ENCODE peak calls at places on chromosomes 12 and 14, in seven cellular contexts. J is prostate gland, I is OCI-LY7, L is right cardiac atrium, F is endothelial cell of umbilical vein, P is right lobe of liver, W is colonic mucosa. H is an unnamed sample. For H3K9me3, the result is how much of the 10 kb centered on the place peaks cover.

GRCh38 chr14:100445436-100446088 is 122.4 kb downstream of the SLC25A47 start:
- DNase-seq in J (no peak), I (no peak), L (no peak), F (no peak), P (no peak), W (no peak), H (no peak)

GRCh38 chr12:96271469-96272199 is 77.5 kb downstream of the ELK3 start:
- DNase-seq in J (no peak), I (no peak), L (no peak), F (no peak), P (no peak), W (no peak), H (no peak)

GRCh38 chr12:124663771-124664366 is 96.5 kb upstream of the NCOR2 start:
- DNase-seq in J (no peak), I (no peak), L (no peak), F (no peak), P (no peak), W (no peak), H (no peak)

GRCh38 chr12:89899651-89900050 is 191.0 kb upstream of the ATP2B1 start:
- DNase-seq in J (no peak), I (no peak), L (no peak), F (no peak), P (no peak), W (no peak), H (no peak)

GRCh38 chr12:59067068-59067467 is 146.8 kb upstream of the LRIG3 start:
- DNase-seq in J (no peak), I (no peak), L (no peak), F (peak), P (no peak), W (no peak), H (no peak)

GRCh38 chr14:87873741-87874140 is 119.2 kb downstream of the GALC start:
- DNase-seq in J (no peak), I (no peak), L (no peak), F (no peak), P (no peak), W (no peak), H (no peak)

GRCh38 chr14:99690636-99691035 is 6.5 kb downstream of the CYP46A1 start:
- DNase-seq in J (no peak), I (no peak), L (no peak), F (no peak), P (no peak), W (no peak), H (no peak)

GRCh38 chr14:57008534-57008933 is 198.3 kb upstream of the OTX2 start:
- DNase-seq in J (no peak), I (no peak), L (no peak), F (no peak), P (no peak), W (no peak), H (no peak)

GRCh38 chr14:56491299-56492285 is 88.0 kb upstream of the TMEM260 start:
- DNase-seq in J (peak), I (peak), L (no peak), F (peak), P (no peak), W (peak), H (no peak)

DNA sequence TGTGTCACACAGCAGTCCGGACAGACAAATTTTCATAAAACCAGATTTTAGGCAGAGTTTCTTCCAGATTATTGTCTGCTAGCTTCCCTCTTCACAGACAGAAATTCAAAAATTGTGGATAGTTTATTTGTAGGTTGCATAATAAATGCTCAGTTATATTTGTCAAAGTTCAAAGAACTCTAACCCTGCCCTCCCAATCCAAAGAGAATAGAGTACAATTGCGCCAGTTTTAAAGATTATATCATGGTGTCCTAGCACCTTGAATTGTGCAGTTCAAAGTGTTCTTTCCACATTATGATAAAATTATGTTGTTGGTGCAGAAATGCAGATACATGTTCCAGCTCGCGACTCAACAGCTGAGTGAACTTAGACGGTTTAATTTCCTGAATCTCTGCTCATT is 263.1 kb downstream of the PRKD1 start:
- DNase-seq in J (no peak), I (no peak), L (no peak), F (no peak), P (no peak), W (no peak), H (no peak)
- H3K9me3 ChIP-seq in J (under half), I (under half), L (under half), F (under half), P (under half), W (under half), H (under half)

GRCh38 chr14:29376251-29376650 is 551.4 kb downstream of the PRKD1 start:
- DNase-seq in J (no peak), I (no peak), L (no peak), F (peak), P (no peak), W (no peak), H (no peak)
- H3K9me3 ChIP-seq in J (under half), I (under half), L (under half), F (under half), P (under half), W (under half), H (under half)

GRCh38 chr12:131210506-131211278 is 257.0 kb downstream of the ADGRD1 start:
- DNase-seq in J (no peak), I (no peak), L (no peak), F (no peak), P (no peak), W (no peak), H (no peak)
- H3K9me3 ChIP-seq in J (under half), I (under half), L (under half), F (under half), P (under half), W (under half), H (under half)

DNA sequence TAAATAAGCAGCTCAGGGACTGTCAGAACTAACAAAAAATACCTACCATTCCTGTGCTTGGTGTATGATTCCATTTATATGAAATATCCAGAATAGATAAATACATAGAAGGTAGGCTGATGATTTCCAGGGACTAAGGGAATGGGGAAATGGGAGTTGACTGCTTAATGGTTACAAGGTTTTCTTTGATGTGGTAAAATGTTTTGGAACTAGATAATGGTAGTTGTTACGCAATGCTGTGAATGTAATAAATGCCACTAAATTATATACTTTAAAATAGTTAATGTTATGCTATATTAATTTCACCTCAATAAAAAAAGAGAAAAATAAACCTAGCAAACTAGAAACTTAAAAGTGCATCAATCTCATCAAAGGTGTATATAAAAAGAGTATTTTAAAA is 41.1 kb downstream of the CEP83 start:
- DNase-seq in J (no peak), I (no peak), L (no peak), F (no peak), P (no peak), W (no peak), H (no peak)
- H3K9me3 ChIP-seq in J (under half), I (under half), L (under half), F (under half), P (under half), W (under half), H (under half)

GRCh38 chr12:37543966-37544668 is 772.5 kb upstream of the ALG10B start:
- DNase-seq in J (no peak), I (no peak), L (no peak), F (no peak), P (no peak), W (no peak), H (no peak)
- H3K9me3 ChIP-seq in J (under half), I (under half), L (under half), F (under half), P (under half), W (under half), H (under half)

GRCh38 chr14:19917243-19917642 is 3.2 kb upstream of the OR4K5 start:
- DNase-seq in J (no peak), I (no peak), L (no peak), F (no peak), P (no peak), W (no peak), H (no peak)

GRCh38 chr14:19917955-19918518 is 2.4 kb upstream of the OR4K5 start:
- DNase-seq in J (no peak), I (no peak), L (no peak), F (no peak), P (no peak), W (no peak), H (no peak)

GRCh38 chr14:19920021-19920657 is at the start of gene OR4K5:
- DNase-seq in J (no peak), I (no peak), L (no peak), F (no peak), P (no peak), W (no peak), H (no peak)

GRCh38 chr14:19918553-19919264 is 1.7 kb upstream of the OR4K5 start:
- DNase-seq in J (no peak), I (no peak), L (no peak), F (no peak), P (no peak), W (no peak), H (no peak)
- H3K9me3 ChIP-seq in J (under half), I (under half), L (under half), F (under half), P (under half), W (under half), H (under half)

DNA sequence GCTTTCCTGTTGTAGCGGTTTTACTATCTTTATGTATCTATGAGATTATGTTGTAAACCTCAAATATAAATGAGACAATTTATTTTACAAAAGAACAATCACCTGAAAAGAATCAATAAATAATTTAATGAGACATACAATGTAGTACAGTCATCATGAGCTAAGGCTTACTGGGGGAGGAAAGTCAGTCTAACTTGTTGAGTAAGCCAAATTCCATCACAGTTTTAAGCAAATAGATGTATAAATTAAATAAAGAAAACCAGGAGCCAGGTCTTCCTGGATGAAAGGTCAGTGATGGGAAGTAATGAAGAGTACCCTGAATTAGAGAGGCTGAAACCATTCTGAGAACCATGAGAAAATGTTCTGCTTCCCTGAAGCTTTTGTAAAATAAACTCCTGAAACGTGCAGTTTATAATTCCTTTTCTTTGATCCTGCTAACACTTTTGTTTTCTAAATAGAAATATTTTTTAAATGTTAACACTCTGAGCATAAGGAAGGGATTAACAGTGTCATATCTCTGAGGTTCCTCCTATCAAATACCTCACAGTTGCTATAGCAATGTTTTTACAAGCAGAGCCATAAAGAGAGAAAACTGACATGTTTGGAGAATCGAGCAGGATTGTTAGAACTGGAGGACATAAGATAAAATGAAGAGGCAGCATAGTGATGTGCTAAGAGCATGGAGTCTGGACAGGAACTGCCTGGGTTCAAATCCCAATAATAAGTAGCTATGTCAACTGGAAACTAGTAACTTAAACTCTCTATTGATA is 444.9 kb upstream of the FOXG1 start:
- DNase-seq in J (no peak), I (no peak), L (no peak), F (no peak), P (no peak), W (no peak), H (no peak)
- H3K9me3 ChIP-seq in J (under half), I (under half), L (under half), F (under half), P (under half), W (under half), H (under half)

GRCh38 chr14:79511146-79511545 is 700.2 kb downstream of the DIO2 start:
- DNase-seq in J (no peak), I (no peak), L (no peak), F (no peak), P (no peak), W (no peak), H (no peak)
- H3K9me3 ChIP-seq in J (under half), I (under half), L (under half), F (under half), P (under half), W (under half), H (under half)

H was measured in T-helper 17 cell.